ENCODE peak calls at places on chromosomes 16 and 17, in eight cellular contexts. One of them, this sample, is unnamed.

GRCh38 chr17:3827124-3827773 is 18.8 kb downstream of the NCBP3 start:
- DNase-seq in amniotic stem cell: no peak
- DNase-seq in HFFc6: peak
- DNase-seq in NCI-H2081: peak
- DNase-seq in smooth muscle cell of the brain vasculature: peak
- DNase-seq in GM13976: peak
- DNase-seq in T-helper 22 cell: peak
- DNase-seq in neural crest cell: peak
- DNase-seq in this sample: peak

GRCh38 chr16:30802971-30803370 is 16.0 kb upstream of the ZNF629 start:
- DNase-seq in smooth muscle cell of the brain vasculature: no peak
- DNase-seq in NCI-H2081: no peak
- DNase-seq in T-helper 22 cell: no peak
- DNase-seq in GM13976: no peak
- DNase-seq in neural crest cell: no peak
- DNase-seq in HFFc6: no peak
- DNase-seq in amniotic stem cell: no peak
- DNase-seq in this sample: no peak

GRCh38 chr16:85652431-85653221 is 36.1 kb downstream of the GINS2 start:
- DNase-seq in smooth muscle cell of the brain vasculature: no peak
- DNase-seq in T-helper 22 cell: no peak
- DNase-seq in HFFc6: peak
- DNase-seq in NCI-H2081: peak
- DNase-seq in amniotic stem cell: no peak
- DNase-seq in neural crest cell: peak
- DNase-seq in GM13976: peak
- DNase-seq in this sample: no peak

GRCh38 chr17:7685533-7686220 is 1.6 kb downstream of the TP53 start:
- DNase-seq in HFFc6: peak
- DNase-seq in GM13976: peak
- DNase-seq in T-helper 22 cell: peak
- DNase-seq in NCI-H2081: peak
- DNase-seq in smooth muscle cell of the brain vasculature: no peak
- DNase-seq in neural crest cell: peak
- DNase-seq in amniotic stem cell: peak
- DNase-seq in this sample: peak

GRCh38 chr17:76238847-76239537 is 1.3 kb downstream of the RNF157 start:
- DNase-seq in neural crest cell: no peak
- DNase-seq in T-helper 22 cell: no peak
- DNase-seq in NCI-H2081: no peak
- DNase-seq in GM13976: no peak
- DNase-seq in HFFc6: no peak
- DNase-seq in amniotic stem cell: no peak
- DNase-seq in smooth muscle cell of the brain vasculature: no peak
- DNase-seq in this sample: no peak

GRCh38 chr16:57984443-57985203 is 13.7 kb upstream of the CNGB1 start:
- DNase-seq in GM13976: peak
- DNase-seq in smooth muscle cell of the brain vasculature: no peak
- DNase-seq in neural crest cell: peak
- DNase-seq in NCI-H2081: no peak
- DNase-seq in amniotic stem cell: no peak
- DNase-seq in T-helper 22 cell: peak
- DNase-seq in HFFc6: no peak
- DNase-seq in this sample: peak

GRCh38 chr16:88363239-88363891 is 19.4 kb upstream of the ZNF469 start:
- DNase-seq in GM13976: peak
- DNase-seq in HFFc6: no peak
- DNase-seq in NCI-H2081: no peak
- DNase-seq in amniotic stem cell: no peak
- DNase-seq in T-helper 22 cell: no peak
- DNase-seq in smooth muscle cell of the brain vasculature: no peak
- DNase-seq in neural crest cell: no peak
- DNase-seq in this sample: peak

GRCh38 chr17:46772013-46772878 is 46.2 kb downstream of the WNT3 start:
- DNase-seq in NCI-H2081: peak
- DNase-seq in GM13976: peak
- DNase-seq in amniotic stem cell: no peak
- DNase-seq in HFFc6: no peak
- DNase-seq in T-helper 22 cell: no peak
- DNase-seq in neural crest cell: peak
- DNase-seq in smooth muscle cell of the brain vasculature: no peak
- DNase-seq in this sample: no peak

GRCh38 chr17:77247048-77247541 is 106.3 kb downstream of the SEC14L1 start:
- DNase-seq in amniotic stem cell: no peak
- DNase-seq in smooth muscle cell of the brain vasculature: peak
- DNase-seq in neural crest cell: peak
- DNase-seq in HFFc6: peak
- DNase-seq in T-helper 22 cell: peak
- DNase-seq in GM13976: peak
- DNase-seq in NCI-H2081: peak
- DNase-seq in this sample: peak

GRCh38 chr16:4529085-4530060 is 9.2 kb downstream of the CDIP1 start:
- DNase-seq in HFFc6: peak
- DNase-seq in NCI-H2081: no peak
- DNase-seq in smooth muscle cell of the brain vasculature: no peak
- DNase-seq in GM13976: no peak
- DNase-seq in neural crest cell: no peak
- DNase-seq in T-helper 22 cell: no peak
- DNase-seq in amniotic stem cell: no peak
- DNase-seq in this sample: peak

GRCh38 chr17:56038136-56038535 is 115.1 kb upstream of the ANKFN1 start:
- DNase-seq in T-helper 22 cell: no peak
- DNase-seq in neural crest cell: no peak
- DNase-seq in amniotic stem cell: no peak
- DNase-seq in HFFc6: no peak
- DNase-seq in NCI-H2081: no peak
- DNase-seq in smooth muscle cell of the brain vasculature: no peak
- DNase-seq in GM13976: no peak
- DNase-seq in this sample: no peak

GRCh38 chr16:46772463-46772862 is 24.3 kb upstream of the MYLK3 start:
- DNase-seq in T-helper 22 cell: no peak
- DNase-seq in amniotic stem cell: no peak
- DNase-seq in smooth muscle cell of the brain vasculature: no peak
- DNase-seq in GM13976: no peak
- DNase-seq in neural crest cell: no peak
- DNase-seq in HFFc6: no peak
- DNase-seq in NCI-H2081: no peak
- DNase-seq in this sample: no peak

GRCh38 chr17:42817866-42818265 is 6.2 kb downstream of the BECN1 start:
- DNase-seq in GM13976: no peak
- DNase-seq in T-helper 22 cell: no peak
- DNase-seq in amniotic stem cell: no peak
- DNase-seq in neural crest cell: no peak
- DNase-seq in smooth muscle cell of the brain vasculature: no peak
- DNase-seq in NCI-H2081: no peak
- DNase-seq in HFFc6: peak
- DNase-seq in this sample: no peak

GRCh38 chr17:82236142-82236971 is 7.5 kb downstream of the SLC16A3 start:
- DNase-seq in amniotic stem cell: no peak
- DNase-seq in T-helper 22 cell: peak
- DNase-seq in GM13976: no peak
- DNase-seq in NCI-H2081: peak
- DNase-seq in smooth muscle cell of the brain vasculature: no peak
- DNase-seq in neural crest cell: peak
- DNase-seq in HFFc6: no peak
- DNase-seq in this sample: peak

GRCh38 chr16:28110479-28110878 is 47.0 kb upstream of the GSG1L start:
- DNase-seq in GM13976: no peak
- DNase-seq in smooth muscle cell of the brain vasculature: no peak
- DNase-seq in NCI-H2081: no peak
- DNase-seq in HFFc6: no peak
- DNase-seq in T-helper 22 cell: no peak
- DNase-seq in neural crest cell: no peak
- DNase-seq in amniotic stem cell: no peak
- DNase-seq in this sample: no peak

GRCh38 chr17:78276098-78276497 is 44.7 kb downstream of the TMEM235 start:
- DNase-seq in smooth muscle cell of the brain vasculature: no peak
- DNase-seq in T-helper 22 cell: no peak
- DNase-seq in neural crest cell: no peak
- DNase-seq in NCI-H2081: no peak
- DNase-seq in GM13976: no peak
- DNase-seq in amniotic stem cell: no peak
- DNase-seq in HFFc6: no peak
- DNase-seq in this sample: peak

GRCh38 chr17:5418858-5419355 is 555 bp downstream of the NUP88 start:
- DNase-seq in amniotic stem cell: no peak
- DNase-seq in GM13976: peak
- DNase-seq in T-helper 22 cell: peak
- DNase-seq in HFFc6: peak
- DNase-seq in NCI-H2081: no peak
- DNase-seq in neural crest cell: no peak
- DNase-seq in smooth muscle cell of the brain vasculature: no peak
- DNase-seq in this sample: peak

GRCh38 chr17:65559802-65560627 is 1.4 kb downstream of the AXIN2 start:
- DNase-seq in GM13976: peak
- DNase-seq in T-helper 22 cell: peak
- DNase-seq in amniotic stem cell: no peak
- DNase-seq in NCI-H2081: peak
- DNase-seq in smooth muscle cell of the brain vasculature: no peak
- DNase-seq in HFFc6: no peak
- DNase-seq in neural crest cell: peak
- DNase-seq in this sample: peak

GRCh38 chr17:81397314-81398169 is 2.3 kb downstream of the BAHCC1 start:
- DNase-seq in NCI-H2081: no peak
- DNase-seq in T-helper 22 cell: no peak
- DNase-seq in neural crest cell: peak
- DNase-seq in HFFc6: peak
- DNase-seq in GM13976: no peak
- DNase-seq in smooth muscle cell of the brain vasculature: no peak
- DNase-seq in amniotic stem cell: no peak
- DNase-seq in this sample: no peak

GRCh38 chr17:20010099-20010863 is 1.1 kb downstream of the SPECC1 start:
- DNase-seq in T-helper 22 cell: no peak
- DNase-seq in amniotic stem cell: peak
- DNase-seq in smooth muscle cell of the brain vasculature: no peak
- DNase-seq in NCI-H2081: peak
- DNase-seq in GM13976: no peak
- DNase-seq in HFFc6: peak
- DNase-seq in neural crest cell: peak
- DNase-seq in this sample: no peak

GRCh38 chr16:56483394-56483793 is 32.0 kb downstream of the OGFOD1 start:
- DNase-seq in NCI-H2081: no peak
- DNase-seq in amniotic stem cell: no peak
- DNase-seq in neural crest cell: no peak
- DNase-seq in T-helper 22 cell: no peak
- DNase-seq in GM13976: no peak
- DNase-seq in HFFc6: no peak
- DNase-seq in smooth muscle cell of the brain vasculature: no peak
- DNase-seq in this sample: no peak

GRCh38 chr16:50960517-50961202 is 190.4 kb downstream of the SALL1 start:
- DNase-seq in T-helper 22 cell: no peak
- DNase-seq in amniotic stem cell: no peak
- DNase-seq in GM13976: no peak
- DNase-seq in NCI-H2081: no peak
- DNase-seq in HFFc6: no peak
- DNase-seq in smooth muscle cell of the brain vasculature: no peak
- DNase-seq in neural crest cell: no peak
- DNase-seq in this sample: no peak

GRCh38 chr17:7403043-7403901 is 625 bp downstream of the TMEM256 start:
- DNase-seq in HFFc6: no peak
- DNase-seq in GM13976: no peak
- DNase-seq in NCI-H2081: no peak
- DNase-seq in neural crest cell: peak
- DNase-seq in smooth muscle cell of the brain vasculature: no peak
- DNase-seq in T-helper 22 cell: peak
- DNase-seq in amniotic stem cell: no peak
- DNase-seq in this sample: peak

GRCh38 chr16:1043831-1044514 is 28.6 kb upstream of the SSTR5 start:
- DNase-seq in amniotic stem cell: no peak
- DNase-seq in T-helper 22 cell: no peak
- DNase-seq in GM13976: no peak
- DNase-seq in NCI-H2081: no peak
- DNase-seq in HFFc6: no peak
- DNase-seq in smooth muscle cell of the brain vasculature: no peak
- DNase-seq in neural crest cell: no peak
- DNase-seq in this sample: no peak

GRCh38 chr17:82343560-82343959 is 10.0 kb upstream of the SECTM1 start:
- DNase-seq in T-helper 22 cell: no peak
- DNase-seq in NCI-H2081: no peak
- DNase-seq in HFFc6: no peak
- DNase-seq in neural crest cell: no peak
- DNase-seq in amniotic stem cell: no peak
- DNase-seq in smooth muscle cell of the brain vasculature: no peak
- DNase-seq in GM13976: no peak
- DNase-seq in this sample: no peak

GRCh38 chr17:47994714-47995113 is 23.8 kb downstream of the CDK5RAP3 start:
- DNase-seq in amniotic stem cell: no peak
- DNase-seq in NCI-H2081: no peak
- DNase-seq in smooth muscle cell of the brain vasculature: no peak
- DNase-seq in HFFc6: no peak
- DNase-seq in T-helper 22 cell: no peak
- DNase-seq in neural crest cell: no peak
- DNase-seq in GM13976: no peak
- DNase-seq in this sample: no peak

GRCh38 chr17:68581863-68582645 is 19.1 kb downstream of the FAM20A start:
- DNase-seq in HFFc6: no peak
- DNase-seq in amniotic stem cell: no peak
- DNase-seq in GM13976: no peak
- DNase-seq in NCI-H2081: no peak
- DNase-seq in neural crest cell: no peak
- DNase-seq in T-helper 22 cell: no peak
- DNase-seq in smooth muscle cell of the brain vasculature: no peak
- DNase-seq in this sample: no peak

GRCh38 chr16:3954411-3954921 is 74.0 kb upstream of the CREBBP start:
- DNase-seq in amniotic stem cell: no peak
- DNase-seq in smooth muscle cell of the brain vasculature: no peak
- DNase-seq in NCI-H2081: peak
- DNase-seq in GM13976: no peak
- DNase-seq in neural crest cell: no peak
- DNase-seq in HFFc6: no peak
- DNase-seq in T-helper 22 cell: no peak
- DNase-seq in this sample: no peak

GRCh38 chr16:50635505-50636392 is 45.4 kb downstream of the SNX20 start:
- DNase-seq in amniotic stem cell: no peak
- DNase-seq in GM13976: no peak
- DNase-seq in NCI-H2081: no peak
- DNase-seq in smooth muscle cell of the brain vasculature: no peak
- DNase-seq in neural crest cell: no peak
- DNase-seq in T-helper 22 cell: no peak
- DNase-seq in HFFc6: no peak
- DNase-seq in this sample: no peak

GRCh38 chr17:47744168-47745036 is 11.4 kb downstream of the TBX21 start:
- DNase-seq in NCI-H2081: no peak
- DNase-seq in HFFc6: no peak
- DNase-seq in T-helper 22 cell: no peak
- DNase-seq in amniotic stem cell: no peak
- DNase-seq in smooth muscle cell of the brain vasculature: no peak
- DNase-seq in neural crest cell: no peak
- DNase-seq in GM13976: peak
- DNase-seq in this sample: no peak

GRCh38 chr16:46929378-46930332 is 43.8 kb downstream of the DNAJA2 start:
- DNase-seq in HFFc6: peak
- DNase-seq in neural crest cell: peak
- DNase-seq in GM13976: peak
- DNase-seq in smooth muscle cell of the brain vasculature: no peak
- DNase-seq in amniotic stem cell: peak
- DNase-seq in NCI-H2081: peak
- DNase-seq in T-helper 22 cell: no peak
- DNase-seq in this sample: peak

GRCh38 chr16:3180445-3180878 is 7.5 kb upstream of the OR1F1 start:
- DNase-seq in GM13976: no peak
- DNase-seq in smooth muscle cell of the brain vasculature: no peak
- DNase-seq in neural crest cell: no peak
- DNase-seq in T-helper 22 cell: no peak
- DNase-seq in NCI-H2081: no peak
- DNase-seq in amniotic stem cell: no peak
- DNase-seq in HFFc6: peak
- DNase-seq in this sample: no peak

GRCh38 chr16:3173892-3174617 is 13.9 kb upstream of the OR1F1 start:
- DNase-seq in smooth muscle cell of the brain vasculature: no peak
- DNase-seq in amniotic stem cell: no peak
- DNase-seq in NCI-H2081: no peak
- DNase-seq in neural crest cell: peak
- DNase-seq in T-helper 22 cell: no peak
- DNase-seq in GM13976: peak
- DNase-seq in HFFc6: no peak
- DNase-seq in this sample: peak

GRCh38 chr16:59170065-59170712 is 436.1 kb upstream of the GOT2 start:
- DNase-seq in GM13976: no peak
- DNase-seq in neural crest cell: no peak
- DNase-seq in HFFc6: no peak
- DNase-seq in T-helper 22 cell: no peak
- DNase-seq in smooth muscle cell of the brain vasculature: no peak
- DNase-seq in NCI-H2081: no peak
- DNase-seq in amniotic stem cell: no peak
- DNase-seq in this sample: no peak

This sample was measured in germinal center.